ENCODE peak calls at places on chromosomes 13 and 19, in seven cellular contexts. L, E, Y, N, J, S and Q are unnamed samples.

GRCh38 chr19:42469311-42470239 is 26.8 kb upstream of the CXCL17 start:
- DNase-seq in L (no peak), E (no peak), Y (no peak), N (no peak), J (no peak), S (no peak), Q (no peak)

GRCh38 chr13:106588367-106588766 is 20.4 kb upstream of the ARGLU1 start:
- DNase-seq in L (no peak), E (no peak), Y (no peak), N (no peak), J (no peak), S (no peak), Q (no peak)

GRCh38 chr13:30618938-30619289 is 1.2 kb downstream of the USPL1 start:
- DNase-seq in L (no peak), E (no peak), Y (no peak), N (no peak), J (no peak), S (no peak), Q (no peak)

GRCh38 chr13:113208424-113209335 is at the start of gene PCID2:
- DNase-seq in L (peak), E (peak), Y (peak), N (peak), J (peak), S (peak), Q (peak)

GRCh38 chr19:33022472-33023116 is 42.1 kb downstream of the RHPN2 start:
- DNase-seq in L (no peak), E (no peak), Y (no peak), N (no peak), J (no peak), S (no peak), Q (no peak)

GRCh38 chr19:41995959-41996797 is 2.1 kb upstream of the ATP1A3 start:
- DNase-seq in L (no peak), E (no peak), Y (no peak), N (no peak), J (no peak), S (no peak), Q (no peak)

GRCh38 chr19:4654437-4655361 is 15.4 kb downstream of the TNFAIP8L1 start:
- DNase-seq in L (no peak), E (no peak), Y (no peak), N (no peak), J (no peak), S (no peak), Q (no peak)

GRCh38 chr13:25067054-25067453 is 28.9 kb upstream of the PABPC3 start:
- DNase-seq in L (no peak), E (no peak), Y (no peak), N (no peak), J (no peak), S (no peak), Q (no peak)

GRCh38 chr13:110758195-110758594 is 44.7 kb downstream of the ING1 start:
- DNase-seq in L (no peak), E (no peak), Y (no peak), N (no peak), J (no peak), S (no peak), Q (no peak)

GRCh38 chr13:58085819-58086218 is 454.3 kb downstream of the PCDH17 start:
- DNase-seq in L (no peak), E (no peak), Y (no peak), N (no peak), J (no peak), S (no peak), Q (no peak)

GRCh38 chr19:3132971-3133792 is 2.7 kb upstream of the GNA15 start:
- DNase-seq in L (peak), E (no peak), Y (no peak), N (peak), J (peak), S (no peak), Q (peak)

GRCh38 chr13:31945202-31945978 is 86.2 kb upstream of the FRY start:
- DNase-seq in L (no peak), E (no peak), Y (peak), N (no peak), J (peak), S (no peak), Q (peak)

GRCh38 chr13:111241006-111241755 is 79.3 kb upstream of the TEX29 start:
- DNase-seq in L (no peak), E (no peak), Y (no peak), N (no peak), J (no peak), S (peak), Q (no peak)

GRCh38 chr19:35719402-35720162 is 1.8 kb downstream of the KMT2B start:
- DNase-seq in L (no peak), E (no peak), Y (no peak), N (no peak), J (no peak), S (no peak), Q (no peak)

GRCh38 chr19:1567848-1568227 is 287 bp downstream of the MEX3D start:
- DNase-seq in L (no peak), E (no peak), Y (no peak), N (no peak), J (no peak), S (no peak), Q (no peak)

GRCh38 chr19:50325310-50326100 is 3.7 kb downstream of the KCNC3 start:
- DNase-seq in L (peak), E (no peak), Y (peak), N (peak), J (peak), S (peak), Q (peak)

GRCh38 chr13:20359335-20359734 is 127.2 kb upstream of the GJB6 start:
- DNase-seq in L (no peak), E (peak), Y (no peak), N (no peak), J (no peak), S (no peak), Q (no peak)